ENCODE peak calls at places on chromosomes 6 and 20, in seven cellular contexts. R, U, N, A, D, V and H are unnamed samples.

GRCh38 chr6:48809700-48810099 is 653.4 kb downstream of the MMUT start:
- DNase-seq in R (no peak), U (no peak), N (no peak), A (no peak), D (no peak), V (no peak), H (no peak)

GRCh38 chr20:46053416-46053815 is 24.4 kb downstream of the SLC12A5 start:
- DNase-seq in R (no peak), U (no peak), N (no peak), A (no peak), D (no peak), V (no peak), H (no peak)

GRCh38 chr6:73710470-73710869 is 14.5 kb downstream of the CD109 start:
- DNase-seq in R (no peak), U (no peak), N (peak), A (peak), D (no peak), V (no peak), H (no peak)

GRCh38 chr20:46243707-46244628 is 64.3 kb downstream of the CDH22 start:
- DNase-seq in R (no peak), U (no peak), N (no peak), A (peak), D (no peak), V (peak), H (no peak)

GRCh38 chr6:80316655-80317332 is 210.3 kb downstream of the BCKDHB start:
- DNase-seq in R (no peak), U (no peak), N (peak), A (no peak), D (no peak), V (no peak), H (no peak)

GRCh38 chr6:11410539-11411307 is 126.8 kb upstream of the TMEM170B start:
- DNase-seq in R (no peak), U (no peak), N (no peak), A (no peak), D (no peak), V (no peak), H (no peak)

GRCh38 chr6:167056370-167056769 is 57.2 kb downstream of the CEP43 start:
- DNase-seq in R (no peak), U (no peak), N (peak), A (peak), D (no peak), V (no peak), H (no peak)

GRCh38 chr6:6942826-6943225 is 164.9 kb upstream of the RREB1 start:
- DNase-seq in R (peak), U (no peak), N (peak), A (no peak), D (no peak), V (no peak), H (no peak)

GRCh38 chr6:25899123-25899522 is 25.1 kb upstream of the SLC17A3 start:
- DNase-seq in R (no peak), U (no peak), N (no peak), A (peak), D (no peak), V (no peak), H (no peak)

GRCh38 chr20:63280929-63281545 is 8.4 kb downstream of the ARFGAP1 start:
- DNase-seq in R (no peak), U (no peak), N (no peak), A (no peak), D (no peak), V (peak), H (no peak)

GRCh38 chr20:52230406-52230805 is 38.8 kb upstream of the ZFP64 start:
- DNase-seq in R (no peak), U (no peak), N (no peak), A (peak), D (no peak), V (peak), H (no peak)

GRCh38 chr6:80341330-80341729 is 234.9 kb downstream of the BCKDHB start:
- DNase-seq in R (no peak), U (no peak), N (peak), A (peak), D (no peak), V (no peak), H (no peak)

GRCh38 chr6:168261234-168261633 is 58.3 kb downstream of the DACT2 start:
- DNase-seq in R (no peak), U (no peak), N (no peak), A (no peak), D (no peak), V (no peak), H (no peak)

GRCh38 chr20:63513207-63513606 is 7.4 kb upstream of the PPDPF start:
- DNase-seq in R (no peak), U (no peak), N (no peak), A (no peak), D (no peak), V (no peak), H (no peak)

GRCh38 chr6:28393912-28394662 is 5.5 kb downstream of the ZSCAN12 start:
- DNase-seq in R (no peak), U (peak), N (no peak), A (peak), D (no peak), V (no peak), H (no peak)

GRCh38 chr20:58604410-58604881 is 46.6 kb upstream of the STX16 start:
- DNase-seq in R (no peak), U (no peak), N (no peak), A (no peak), D (no peak), V (no peak), H (no peak)

GRCh38 chr6:128570439-128571063 is 50.2 kb upstream of the PTPRK start:
- DNase-seq in R (no peak), U (no peak), N (peak), A (no peak), D (no peak), V (no peak), H (no peak)

GRCh38 chr6:167965602-167966539 is 31.6 kb upstream of the KIF25 start:
- DNase-seq in R (peak), U (no peak), N (no peak), A (no peak), D (no peak), V (no peak), H (no peak)

GRCh38 chr6:170067257-170067656 is 223.6 kb downstream of the DLL1 start:
- DNase-seq in R (peak), U (no peak), N (no peak), A (no peak), D (no peak), V (no peak), H (no peak)

GRCh38 chr6:116562614-116563013 is 8.7 kb upstream of the RWDD1 start:
- DNase-seq in R (no peak), U (peak), N (no peak), A (no peak), D (no peak), V (no peak), H (peak)

GRCh38 chr20:37945034-37945660 is 42.2 kb downstream of the VSTM2L start:
- DNase-seq in R (no peak), U (no peak), N (no peak), A (no peak), D (no peak), V (no peak), H (peak)

GRCh38 chr6:155493694-155494143 is 38.1 kb upstream of the NOX3 start:
- DNase-seq in R (peak), U (no peak), N (peak), A (peak), D (no peak), V (no peak), H (no peak)

GRCh38 chr6:38775870-38776269 is 60.8 kb downstream of the DNAH8 start:
- DNase-seq in R (no peak), U (no peak), N (no peak), A (peak), D (no peak), V (no peak), H (no peak)

GRCh38 chr6:18405477-18406293 is 18.5 kb downstream of the RNF144B start:
- DNase-seq in R (no peak), U (no peak), N (peak), A (peak), D (no peak), V (peak), H (no peak)

GRCh38 chr20:43386878-43387277 is 70.8 kb upstream of the SRSF6 start:
- DNase-seq in R (no peak), U (no peak), N (no peak), A (no peak), D (no peak), V (no peak), H (no peak)

GRCh38 chr6:47188588-47189021 is 121.1 kb downstream of the TNFRSF21 start:
- DNase-seq in R (no peak), U (no peak), N (peak), A (peak), D (no peak), V (no peak), H (no peak)